ENCODE peak calls at places on chromosomes 2 and 18, in eight cellular contexts. One of them, this sample, is unnamed.

GRCh38 chr18:21686282-21687105 is 18.1 kb downstream of the ABHD3 start:
- DNase-seq in heart right ventricle: no peak
- DNase-seq in A549: no peak
- DNase-seq in astrocyte of the spinal cord: no peak
- DNase-seq in RWPE2: no peak
- DNase-seq in coronary artery: no peak
- DNase-seq in DND-41: no peak
- DNase-seq in K562: peak
- DNase-seq in this sample: no peak

GRCh38 chr18:58209326-58209725 is 165.3 kb downstream of the NEDD4L start:
- DNase-seq in heart right ventricle: no peak
- DNase-seq in DND-41: no peak
- DNase-seq in astrocyte of the spinal cord: no peak
- DNase-seq in RWPE2: no peak
- DNase-seq in A549: no peak
- DNase-seq in coronary artery: no peak
- DNase-seq in K562: no peak
- DNase-seq in this sample: no peak

GRCh38 chr2:37501121-37501520 is 156.7 kb downstream of the QPCT start:
- DNase-seq in astrocyte of the spinal cord: no peak
- DNase-seq in DND-41: no peak
- DNase-seq in heart right ventricle: no peak
- DNase-seq in RWPE2: no peak
- DNase-seq in A549: no peak
- DNase-seq in K562: no peak
- DNase-seq in coronary artery: no peak
- DNase-seq in this sample: no peak

GRCh38 chr2:64915510-64915900 is 73.7 kb upstream of the SLC1A4 start:
- DNase-seq in heart right ventricle: no peak
- DNase-seq in astrocyte of the spinal cord: no peak
- DNase-seq in coronary artery: no peak
- DNase-seq in A549: no peak
- DNase-seq in DND-41: no peak
- DNase-seq in K562: no peak
- DNase-seq in RWPE2: no peak
- DNase-seq in this sample: no peak

GRCh38 chr18:56282234-56283104 is 355.9 kb downstream of the TXNL1 start:
- DNase-seq in DND-41: no peak
- DNase-seq in astrocyte of the spinal cord: no peak
- DNase-seq in RWPE2: no peak
- DNase-seq in A549: no peak
- DNase-seq in heart right ventricle: no peak
- DNase-seq in K562: no peak
- DNase-seq in coronary artery: no peak
- DNase-seq in this sample: no peak

GRCh38 chr2:20515293-20516220 is 68.7 kb downstream of the RHOB start:
- DNase-seq in DND-41: no peak
- DNase-seq in heart right ventricle: no peak
- DNase-seq in K562: no peak
- DNase-seq in coronary artery: no peak
- DNase-seq in A549: no peak
- DNase-seq in RWPE2: peak
- DNase-seq in astrocyte of the spinal cord: no peak
- DNase-seq in this sample: peak

GRCh38 chr18:63149200-63149587 is 170.4 kb downstream of the BCL2 start:
- DNase-seq in K562: no peak
- DNase-seq in DND-41: no peak
- DNase-seq in coronary artery: no peak
- DNase-seq in A549: no peak
- DNase-seq in astrocyte of the spinal cord: no peak
- DNase-seq in heart right ventricle: no peak
- DNase-seq in RWPE2: no peak
- DNase-seq in this sample: no peak

GRCh38 chr2:173881466-173881865 is 83.7 kb downstream of the SP3 start:
- DNase-seq in A549: no peak
- DNase-seq in DND-41: no peak
- DNase-seq in K562: no peak
- DNase-seq in heart right ventricle: no peak
- DNase-seq in RWPE2: no peak
- DNase-seq in coronary artery: no peak
- DNase-seq in astrocyte of the spinal cord: no peak
- DNase-seq in this sample: no peak

GRCh38 chr2:157784169-157784822 is 91.8 kb downstream of the ACVR1 start:
- DNase-seq in A549: peak
- DNase-seq in astrocyte of the spinal cord: peak
- DNase-seq in K562: no peak
- DNase-seq in DND-41: no peak
- DNase-seq in heart right ventricle: peak
- DNase-seq in coronary artery: peak
- DNase-seq in RWPE2: no peak
- DNase-seq in this sample: peak

GRCh38 chr2:183359867-183360266 is 235.6 kb downstream of the NUP35 start:
- DNase-seq in RWPE2: no peak
- DNase-seq in K562: no peak
- DNase-seq in DND-41: no peak
- DNase-seq in A549: no peak
- DNase-seq in heart right ventricle: no peak
- DNase-seq in coronary artery: no peak
- DNase-seq in astrocyte of the spinal cord: peak
- DNase-seq in this sample: peak

GRCh38 chr2:172168917-172169346 is 66.2 kb upstream of the DLX2 start:
- DNase-seq in A549: no peak
- DNase-seq in RWPE2: no peak
- DNase-seq in coronary artery: no peak
- DNase-seq in DND-41: no peak
- DNase-seq in heart right ventricle: no peak
- DNase-seq in astrocyte of the spinal cord: peak
- DNase-seq in K562: no peak
- DNase-seq in this sample: peak

GRCh38 chr18:64405161-64405560 is 256.3 kb upstream of the LINC00305 start:
- DNase-seq in DND-41: no peak
- DNase-seq in RWPE2: no peak
- DNase-seq in heart right ventricle: no peak
- DNase-seq in A549: no peak
- DNase-seq in K562: no peak
- DNase-seq in coronary artery: no peak
- DNase-seq in astrocyte of the spinal cord: peak
- DNase-seq in this sample: peak

GRCh38 chr18:24075731-24076130 is 61.2 kb downstream of the TTC39C start:
- DNase-seq in A549: no peak
- DNase-seq in coronary artery: no peak
- DNase-seq in DND-41: no peak
- DNase-seq in heart right ventricle: no peak
- DNase-seq in astrocyte of the spinal cord: no peak
- DNase-seq in RWPE2: no peak
- DNase-seq in K562: no peak
- DNase-seq in this sample: no peak

GRCh38 chr2:186575856-186576255 is 14.0 kb upstream of the ITGAV start:
- DNase-seq in A549: peak
- DNase-seq in K562: no peak
- DNase-seq in coronary artery: no peak
- DNase-seq in DND-41: no peak
- DNase-seq in RWPE2: no peak
- DNase-seq in astrocyte of the spinal cord: peak
- DNase-seq in heart right ventricle: no peak
- DNase-seq in this sample: no peak

GRCh38 chr18:14930076-14930475 is 182.1 kb downstream of the ANKRD30B start:
- DNase-seq in astrocyte of the spinal cord: no peak
- DNase-seq in K562: no peak
- DNase-seq in RWPE2: no peak
- DNase-seq in DND-41: no peak
- DNase-seq in heart right ventricle: no peak
- DNase-seq in coronary artery: peak
- DNase-seq in A549: no peak
- DNase-seq in this sample: no peak

GRCh38 chr2:61536086-61536722 is 2.0 kb downstream of the XPO1 start:
- DNase-seq in K562: peak
- DNase-seq in DND-41: no peak
- DNase-seq in A549: peak
- DNase-seq in RWPE2: no peak
- DNase-seq in coronary artery: peak
- DNase-seq in astrocyte of the spinal cord: peak
- DNase-seq in heart right ventricle: peak
- DNase-seq in this sample: peak

GRCh38 chr2:230552181-230552580 is 136.2 kb downstream of the SP100 start:
- DNase-seq in astrocyte of the spinal cord: no peak
- DNase-seq in coronary artery: no peak
- DNase-seq in DND-41: no peak
- DNase-seq in A549: no peak
- DNase-seq in RWPE2: no peak
- DNase-seq in heart right ventricle: no peak
- DNase-seq in K562: no peak
- DNase-seq in this sample: no peak

GRCh38 chr18:13710460-13710859 is 15.9 kb downstream of the FAM210A start:
- DNase-seq in astrocyte of the spinal cord: peak
- DNase-seq in DND-41: no peak
- DNase-seq in RWPE2: peak
- DNase-seq in A549: peak
- DNase-seq in K562: no peak
- DNase-seq in coronary artery: no peak
- DNase-seq in heart right ventricle: no peak
- DNase-seq in this sample: peak

GRCh38 chr2:219022616-219023015 is 18.7 kb downstream of the CFAP65 start:
- DNase-seq in K562: no peak
- DNase-seq in coronary artery: no peak
- DNase-seq in RWPE2: no peak
- DNase-seq in heart right ventricle: no peak
- DNase-seq in DND-41: no peak
- DNase-seq in A549: no peak
- DNase-seq in astrocyte of the spinal cord: no peak
- DNase-seq in this sample: no peak

GRCh38 chr2:35114765-35115164 is 1240.8 kb upstream of the CRIM1 start:
- DNase-seq in A549: peak
- DNase-seq in astrocyte of the spinal cord: no peak
- DNase-seq in coronary artery: no peak
- DNase-seq in K562: no peak
- DNase-seq in RWPE2: no peak
- DNase-seq in heart right ventricle: no peak
- DNase-seq in DND-41: no peak
- DNase-seq in this sample: peak
- TF ChIP-seq CTCF in A549: peak
- TF ChIP-seq CTCF in astrocyte of the spinal cord: no peak
- TF ChIP-seq CTCF in coronary artery: no peak
- TF ChIP-seq CTCF in K562: no peak
- TF ChIP-seq CTCF in RWPE2: peak
- TF ChIP-seq CTCF in heart right ventricle: no peak
- TF ChIP-seq CTCF in DND-41: peak
- TF ChIP-seq CTCF in this sample: peak

DNA sequence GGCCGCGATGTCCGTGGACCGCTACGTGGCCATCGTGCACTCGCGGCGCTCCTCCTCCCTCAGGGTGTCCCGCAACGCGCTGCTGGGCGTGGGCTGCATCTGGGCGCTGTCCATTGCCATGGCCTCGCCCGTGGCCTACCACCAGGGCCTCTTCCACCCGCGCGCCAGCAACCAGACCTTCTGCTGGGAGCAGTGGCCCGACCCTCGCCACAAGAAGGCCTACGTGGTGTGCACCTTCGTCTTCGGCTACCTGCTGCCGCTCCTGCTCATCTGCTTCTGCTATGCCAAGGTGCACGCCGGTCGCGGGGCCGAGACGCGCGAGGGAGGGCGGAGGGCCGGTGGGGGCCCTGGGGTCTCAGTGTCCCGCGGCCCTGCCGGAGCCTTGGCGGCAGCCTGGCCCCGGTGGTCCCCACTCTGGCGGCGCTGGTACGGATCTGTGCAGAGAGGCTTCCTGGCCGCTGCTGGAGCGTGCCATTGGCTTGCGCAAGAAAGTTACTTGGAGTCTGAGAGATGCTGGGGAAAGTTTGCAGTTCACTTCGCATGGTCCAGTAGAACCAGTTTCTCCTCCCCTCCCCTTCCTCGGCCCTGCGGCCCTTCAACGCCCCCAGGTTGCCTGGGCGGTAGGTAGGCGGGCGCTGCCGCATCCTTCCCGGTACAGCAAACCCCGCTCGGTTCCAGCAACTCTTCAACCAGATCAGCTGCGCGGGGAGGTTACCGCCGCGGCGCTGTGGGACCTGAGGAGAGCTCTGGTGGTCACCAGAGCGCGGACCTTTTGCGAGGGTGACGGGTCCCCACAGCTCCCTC is 1.5 kb downstream of the GALR1 start:
- DNase-seq in heart right ventricle: no peak
- DNase-seq in K562: no peak
- DNase-seq in coronary artery: no peak
- DNase-seq in A549: no peak
- DNase-seq in DND-41: no peak
- DNase-seq in RWPE2: no peak
- DNase-seq in astrocyte of the spinal cord: no peak
- DNase-seq in this sample: peak
- H3K4me3 ChIP-seq in heart right ventricle: no peak
- H3K4me3 ChIP-seq in K562: no peak
- H3K4me3 ChIP-seq in coronary artery: peak
- H3K4me3 ChIP-seq in A549: no peak
- H3K4me3 ChIP-seq in DND-41: no peak
- H3K4me3 ChIP-seq in RWPE2: no peak
- H3K4me3 ChIP-seq in astrocyte of the spinal cord: no peak
- H3K4me3 ChIP-seq in this sample: no peak

DNA sequence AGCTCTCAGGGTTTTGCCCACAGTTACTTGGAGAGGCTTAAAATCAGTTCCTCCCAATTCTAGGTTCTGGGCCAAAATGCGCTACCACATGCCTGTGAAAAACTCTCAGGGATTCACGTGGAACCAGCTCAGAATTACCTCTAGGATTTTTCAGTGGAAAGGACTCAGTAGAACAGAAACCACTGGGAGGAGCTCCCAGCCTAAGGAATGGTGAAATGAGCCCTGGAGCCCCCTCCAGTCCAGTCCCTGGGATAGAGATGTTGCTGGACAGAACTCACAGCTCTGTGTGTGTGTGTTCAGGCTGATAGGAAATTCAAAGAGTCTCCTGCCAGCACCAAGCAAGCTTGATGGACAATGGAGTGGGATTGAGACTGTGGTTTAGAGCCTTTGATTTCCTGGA is 21.1 kb upstream of the SLC9A4 start:
- DNase-seq in RWPE2: no peak
- DNase-seq in K562: no peak
- DNase-seq in DND-41: no peak
- DNase-seq in A549: no peak
- DNase-seq in coronary artery: no peak
- DNase-seq in astrocyte of the spinal cord: no peak
- DNase-seq in heart right ventricle: no peak
- DNase-seq in this sample: no peak
- TF ChIP-seq CTCF in RWPE2: no peak
- TF ChIP-seq CTCF in K562: no peak
- TF ChIP-seq CTCF in DND-41: no peak
- TF ChIP-seq CTCF in A549: no peak
- TF ChIP-seq CTCF in coronary artery: no peak
- TF ChIP-seq CTCF in astrocyte of the spinal cord: no peak
- TF ChIP-seq CTCF in heart right ventricle: no peak
- TF ChIP-seq CTCF in this sample: no peak

DNA sequence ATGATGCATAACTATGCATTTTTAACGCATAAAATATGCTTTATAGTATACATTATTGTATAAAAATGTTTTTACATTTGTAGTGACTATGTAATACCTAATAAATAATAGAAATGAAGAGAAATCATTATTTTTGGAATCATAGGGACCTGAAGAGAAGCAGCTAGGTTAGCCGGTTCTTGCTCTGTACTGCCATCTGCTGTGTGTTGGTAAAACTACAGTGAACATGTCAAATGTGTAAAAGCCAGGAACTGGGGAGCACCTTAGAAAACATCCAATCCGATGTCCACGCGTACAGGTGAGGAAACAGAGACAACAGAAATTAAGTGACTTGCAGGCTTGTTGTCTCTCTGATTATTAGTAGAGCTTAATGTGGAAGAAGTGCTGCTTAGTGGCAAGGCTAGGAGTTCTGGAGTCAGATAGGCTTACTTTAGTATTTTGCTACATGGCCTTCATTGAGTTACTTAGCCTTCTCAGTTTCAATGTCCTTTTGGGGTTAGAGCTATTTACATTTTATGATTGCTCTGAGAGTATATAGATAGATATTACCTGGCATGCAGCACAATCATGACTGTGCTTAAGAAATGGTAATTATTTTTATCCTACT is 386.5 kb downstream of the DLGAP1 start:
- DNase-seq in astrocyte of the spinal cord: peak
- DNase-seq in RWPE2: no peak
- DNase-seq in heart right ventricle: peak
- DNase-seq in DND-41: peak
- DNase-seq in K562: peak
- DNase-seq in A549: peak
- DNase-seq in coronary artery: no peak
- DNase-seq in this sample: peak
- H3K4me3 ChIP-seq in astrocyte of the spinal cord: no peak
- H3K4me3 ChIP-seq in RWPE2: no peak
- H3K4me3 ChIP-seq in heart right ventricle: no peak
- H3K4me3 ChIP-seq in DND-41: no peak
- H3K4me3 ChIP-seq in K562: no peak
- H3K4me3 ChIP-seq in A549: no peak
- H3K4me3 ChIP-seq in coronary artery: no peak
- H3K4me3 ChIP-seq in this sample: no peak

This sample was measured in epithelial cell of esophagus.